ENCODE peak calls at places on chromosome 21, in nine cellular contexts. One of them, this sample, is unnamed.

GRCh38 chr21:45943630-45944540 is 37.7 kb upstream of the COL6A1 start:
- DNase-seq in HCEC 1CT: no peak
- DNase-seq in sciatic nerve: no peak
- DNase-seq in endothelial cell: no peak
- DNase-seq in left colon: no peak
- DNase-seq in dermis blood vessel endothelial cell: no peak
- DNase-seq in T-helper 1 cell: no peak
- DNase-seq in stromal cell of bone marrow: no peak
- DNase-seq in AG09309: no peak
- DNase-seq in this sample: no peak

GRCh38 chr21:25925936-25926335 is 191.2 kb downstream of the GABPA start:
- DNase-seq in HCEC 1CT: no peak
- DNase-seq in sciatic nerve: no peak
- DNase-seq in endothelial cell: peak; percentile 31
- DNase-seq in left colon: no peak
- DNase-seq in dermis blood vessel endothelial cell: peak; percentile 97
- DNase-seq in T-helper 1 cell: no peak
- DNase-seq in stromal cell of bone marrow: no peak
- DNase-seq in AG09309: no peak
- DNase-seq in this sample: no peak

GRCh38 chr21:44490816-44491215 is 35.5 kb downstream of the LRRC3 start:
- DNase-seq in HCEC 1CT: no peak
- DNase-seq in sciatic nerve: no peak
- DNase-seq in endothelial cell: no peak
- DNase-seq in left colon: no peak
- DNase-seq in dermis blood vessel endothelial cell: no peak
- DNase-seq in T-helper 1 cell: no peak
- DNase-seq in stromal cell of bone marrow: no peak
- DNase-seq in AG09309: no peak
- DNase-seq in this sample: no peak

GRCh38 chr21:38129711-38130110 is 127.1 kb upstream of the KCNJ15 start:
- DNase-seq in HCEC 1CT: no peak
- DNase-seq in sciatic nerve: no peak
- DNase-seq in endothelial cell: no peak
- DNase-seq in left colon: no peak
- DNase-seq in dermis blood vessel endothelial cell: no peak
- DNase-seq in T-helper 1 cell: no peak
- DNase-seq in stromal cell of bone marrow: no peak
- DNase-seq in AG09309: no peak
- DNase-seq in this sample: no peak

GRCh38 chr21:39671986-39672385 is 59.2 kb downstream of the B3GALT5 start:
- DNase-seq in HCEC 1CT: no peak
- DNase-seq in sciatic nerve: no peak
- DNase-seq in endothelial cell: no peak
- DNase-seq in left colon: no peak
- DNase-seq in dermis blood vessel endothelial cell: no peak
- DNase-seq in T-helper 1 cell: no peak
- DNase-seq in stromal cell of bone marrow: no peak
- DNase-seq in AG09309: no peak
- DNase-seq in this sample: no peak

GRCh38 chr21:39675595-39675994 is 62.9 kb downstream of the B3GALT5 start:
- DNase-seq in HCEC 1CT: no peak
- DNase-seq in sciatic nerve: no peak
- DNase-seq in endothelial cell: no peak
- DNase-seq in left colon: no peak
- DNase-seq in dermis blood vessel endothelial cell: no peak
- DNase-seq in T-helper 1 cell: no peak
- DNase-seq in stromal cell of bone marrow: no peak
- DNase-seq in AG09309: no peak
- DNase-seq in this sample: no peak

GRCh38 chr21:41899431-41900202 is 20.5 kb upstream of the PRDM15 start:
- DNase-seq in HCEC 1CT: no peak
- DNase-seq in sciatic nerve: no peak
- DNase-seq in endothelial cell: no peak
- DNase-seq in left colon: no peak
- DNase-seq in dermis blood vessel endothelial cell: no peak
- DNase-seq in T-helper 1 cell: no peak
- DNase-seq in stromal cell of bone marrow: no peak
- DNase-seq in AG09309: no peak
- DNase-seq in this sample: no peak

GRCh38 chr21:38804617-38805281 is 980 bp upstream of the ETS2 start:
- DNase-seq in HCEC 1CT: peak; percentile 68
- DNase-seq in sciatic nerve: peak; percentile 84
- DNase-seq in endothelial cell: peak; percentile 76
- DNase-seq in left colon: peak; percentile 79
- DNase-seq in dermis blood vessel endothelial cell: peak; percentile 75
- DNase-seq in T-helper 1 cell: no peak
- DNase-seq in stromal cell of bone marrow: peak; percentile 36
- DNase-seq in AG09309: no peak
- DNase-seq in this sample: peak; percentile 75

GRCh38 chr21:31235671-31236450 is 108.2 kb downstream of the TIAM1 start:
- DNase-seq in HCEC 1CT: no peak
- DNase-seq in sciatic nerve: no peak
- DNase-seq in endothelial cell: no peak
- DNase-seq in left colon: no peak
- DNase-seq in dermis blood vessel endothelial cell: no peak
- DNase-seq in T-helper 1 cell: no peak
- DNase-seq in stromal cell of bone marrow: no peak
- DNase-seq in AG09309: no peak
- DNase-seq in this sample: no peak

GRCh38 chr21:44439211-44439600 is 16.1 kb upstream of the LRRC3 start:
- DNase-seq in HCEC 1CT: no peak
- DNase-seq in sciatic nerve: no peak
- DNase-seq in endothelial cell: no peak
- DNase-seq in left colon: no peak
- DNase-seq in dermis blood vessel endothelial cell: no peak
- DNase-seq in T-helper 1 cell: no peak
- DNase-seq in stromal cell of bone marrow: no peak
- DNase-seq in AG09309: no peak
- DNase-seq in this sample: no peak

GRCh38 chr21:36202721-36203602 is 46.3 kb downstream of the DOP1B start:
- DNase-seq in HCEC 1CT: peak; percentile 52
- DNase-seq in sciatic nerve: no peak
- DNase-seq in endothelial cell: no peak
- DNase-seq in left colon: no peak
- DNase-seq in dermis blood vessel endothelial cell: no peak
- DNase-seq in T-helper 1 cell: no peak
- DNase-seq in stromal cell of bone marrow: no peak
- DNase-seq in AG09309: no peak
- DNase-seq in this sample: no peak

GRCh38 chr21:43816611-43817071 is 27.3 kb downstream of the RRP1 start:
- DNase-seq in HCEC 1CT: no peak
- DNase-seq in sciatic nerve: no peak
- DNase-seq in endothelial cell: no peak
- DNase-seq in left colon: no peak
- DNase-seq in dermis blood vessel endothelial cell: no peak
- DNase-seq in T-helper 1 cell: no peak
- DNase-seq in stromal cell of bone marrow: no peak
- DNase-seq in AG09309: no peak
- DNase-seq in this sample: no peak

GRCh38 chr21:25039461-25040380 is 567.6 kb downstream of the MRPL39 start:
- DNase-seq in HCEC 1CT: no peak
- DNase-seq in sciatic nerve: no peak
- DNase-seq in endothelial cell: no peak
- DNase-seq in left colon: no peak
- DNase-seq in dermis blood vessel endothelial cell: no peak
- DNase-seq in T-helper 1 cell: no peak
- DNase-seq in stromal cell of bone marrow: no peak
- DNase-seq in AG09309: no peak
- DNase-seq in this sample: no peak

GRCh38 chr21:44984792-44985440 is 45.1 kb downstream of the SLX9 start:
- DNase-seq in HCEC 1CT: no peak
- DNase-seq in sciatic nerve: peak; percentile 55
- DNase-seq in endothelial cell: no peak
- DNase-seq in left colon: no peak
- DNase-seq in dermis blood vessel endothelial cell: no peak
- DNase-seq in T-helper 1 cell: no peak
- DNase-seq in stromal cell of bone marrow: no peak
- DNase-seq in AG09309: no peak
- DNase-seq in this sample: no peak

GRCh38 chr21:33212159-33212851 is 17.4 kb upstream of the IFNAR2 start:
- DNase-seq in HCEC 1CT: peak; percentile 51
- DNase-seq in sciatic nerve: no peak
- DNase-seq in endothelial cell: no peak
- DNase-seq in left colon: no peak
- DNase-seq in dermis blood vessel endothelial cell: peak; percentile 28
- DNase-seq in T-helper 1 cell: no peak
- DNase-seq in stromal cell of bone marrow: peak; percentile 54
- DNase-seq in AG09309: no peak
- DNase-seq in this sample: no peak

GRCh38 chr21:45992311-45993209 is 11.0 kb downstream of the COL6A1 start:
- DNase-seq in HCEC 1CT: no peak
- DNase-seq in sciatic nerve: peak; percentile 56
- DNase-seq in endothelial cell: peak; percentile 2
- DNase-seq in left colon: peak; percentile 25
- DNase-seq in dermis blood vessel endothelial cell: no peak
- DNase-seq in T-helper 1 cell: no peak
- DNase-seq in stromal cell of bone marrow: no peak
- DNase-seq in AG09309: no peak
- DNase-seq in this sample: no peak

GRCh38 chr21:41653944-41654625 is 112.8 kb downstream of the RIPK4 start:
- DNase-seq in HCEC 1CT: peak; percentile 24
- DNase-seq in sciatic nerve: no peak
- DNase-seq in endothelial cell: no peak
- DNase-seq in left colon: no peak
- DNase-seq in dermis blood vessel endothelial cell: peak; percentile 58
- DNase-seq in T-helper 1 cell: no peak
- DNase-seq in stromal cell of bone marrow: no peak
- DNase-seq in AG09309: peak; percentile 55
- DNase-seq in this sample: no peak

GRCh38 chr21:44425307-44425894 is 29.9 kb upstream of the LRRC3 start:
- DNase-seq in HCEC 1CT: no peak
- DNase-seq in sciatic nerve: peak; percentile 49
- DNase-seq in endothelial cell: no peak
- DNase-seq in left colon: peak; percentile 22
- DNase-seq in dermis blood vessel endothelial cell: peak; percentile 17
- DNase-seq in T-helper 1 cell: no peak
- DNase-seq in stromal cell of bone marrow: no peak
- DNase-seq in AG09309: no peak
- DNase-seq in this sample: no peak

GRCh38 chr21:15022608-15023261 is 42.1 kb downstream of the NRIP1 start:
- DNase-seq in HCEC 1CT: peak; percentile 55
- DNase-seq in sciatic nerve: no peak
- DNase-seq in endothelial cell: no peak
- DNase-seq in left colon: no peak
- DNase-seq in dermis blood vessel endothelial cell: no peak
- DNase-seq in T-helper 1 cell: no peak
- DNase-seq in stromal cell of bone marrow: no peak
- DNase-seq in AG09309: no peak
- DNase-seq in this sample: no peak

GRCh38 chr21:42403611-42404231 is at the start of gene UBASH3A:
- DNase-seq in HCEC 1CT: no peak
- DNase-seq in sciatic nerve: no peak
- DNase-seq in endothelial cell: no peak
- DNase-seq in left colon: no peak
- DNase-seq in dermis blood vessel endothelial cell: no peak
- DNase-seq in T-helper 1 cell: no peak
- DNase-seq in stromal cell of bone marrow: no peak
- DNase-seq in AG09309: no peak
- DNase-seq in this sample: no peak

GRCh38 chr21:25569084-25569483 is 38.2 kb downstream of the MRPL39 start:
- DNase-seq in HCEC 1CT: peak; percentile 46
- DNase-seq in sciatic nerve: no peak
- DNase-seq in endothelial cell: no peak
- DNase-seq in left colon: no peak
- DNase-seq in dermis blood vessel endothelial cell: peak; percentile 12
- DNase-seq in T-helper 1 cell: no peak
- DNase-seq in stromal cell of bone marrow: no peak
- DNase-seq in AG09309: no peak
- DNase-seq in this sample: no peak

GRCh38 chr21:38679531-38679930 is 126.2 kb upstream of the ETS2 start:
- DNase-seq in HCEC 1CT: peak; percentile 80
- DNase-seq in sciatic nerve: no peak
- DNase-seq in endothelial cell: no peak
- DNase-seq in left colon: no peak
- DNase-seq in dermis blood vessel endothelial cell: peak; percentile 75
- DNase-seq in T-helper 1 cell: no peak
- DNase-seq in stromal cell of bone marrow: peak; percentile 57
- DNase-seq in AG09309: peak; percentile 47
- DNase-seq in this sample: no peak

GRCh38 chr21:37455504-37455911 is 88.9 kb downstream of the DYRK1A start:
- DNase-seq in HCEC 1CT: no peak
- DNase-seq in sciatic nerve: no peak
- DNase-seq in endothelial cell: no peak
- DNase-seq in left colon: no peak
- DNase-seq in dermis blood vessel endothelial cell: peak; percentile 18
- DNase-seq in T-helper 1 cell: no peak
- DNase-seq in stromal cell of bone marrow: no peak
- DNase-seq in AG09309: no peak
- DNase-seq in this sample: no peak

GRCh38 chr21:39156024-39156423 is 27.2 kb downstream of the PSMG1 start:
- DNase-seq in HCEC 1CT: no peak
- DNase-seq in sciatic nerve: no peak
- DNase-seq in endothelial cell: no peak
- DNase-seq in left colon: no peak
- DNase-seq in dermis blood vessel endothelial cell: no peak
- DNase-seq in T-helper 1 cell: no peak
- DNase-seq in stromal cell of bone marrow: no peak
- DNase-seq in AG09309: no peak
- DNase-seq in this sample: no peak

GRCh38 chr21:18350216-18350615 is 53.4 kb downstream of the TMPRSS15 start:
- DNase-seq in HCEC 1CT: no peak
- DNase-seq in sciatic nerve: no peak
- DNase-seq in endothelial cell: no peak
- DNase-seq in left colon: no peak
- DNase-seq in dermis blood vessel endothelial cell: no peak
- DNase-seq in T-helper 1 cell: no peak
- DNase-seq in stromal cell of bone marrow: peak; percentile 50
- DNase-seq in AG09309: no peak
- DNase-seq in this sample: no peak

GRCh38 chr21:41398831-41399230 is 27.2 kb upstream of the MX1 start:
- DNase-seq in HCEC 1CT: no peak
- DNase-seq in sciatic nerve: no peak
- DNase-seq in endothelial cell: no peak
- DNase-seq in left colon: no peak
- DNase-seq in dermis blood vessel endothelial cell: no peak
- DNase-seq in T-helper 1 cell: no peak
- DNase-seq in stromal cell of bone marrow: no peak
- DNase-seq in AG09309: no peak
- DNase-seq in this sample: no peak

GRCh38 chr21:33237446-33237845 is 7.7 kb downstream of the IFNAR2 start:
- DNase-seq in HCEC 1CT: no peak
- DNase-seq in sciatic nerve: no peak
- DNase-seq in endothelial cell: no peak
- DNase-seq in left colon: no peak
- DNase-seq in dermis blood vessel endothelial cell: no peak
- DNase-seq in T-helper 1 cell: no peak
- DNase-seq in stromal cell of bone marrow: no peak
- DNase-seq in AG09309: no peak
- DNase-seq in this sample: no peak

GRCh38 chr21:45598109-45598508 is 45.4 kb upstream of the PCBP3 start:
- DNase-seq in HCEC 1CT: no peak
- DNase-seq in sciatic nerve: peak; percentile 46
- DNase-seq in endothelial cell: no peak
- DNase-seq in left colon: no peak
- DNase-seq in dermis blood vessel endothelial cell: no peak
- DNase-seq in T-helper 1 cell: no peak
- DNase-seq in stromal cell of bone marrow: no peak
- DNase-seq in AG09309: no peak
- DNase-seq in this sample: no peak

GRCh38 chr21:34052171-34052570 is 21.2 kb upstream of the MRPS6 start:
- DNase-seq in HCEC 1CT: no peak
- DNase-seq in sciatic nerve: no peak
- DNase-seq in endothelial cell: no peak
- DNase-seq in left colon: no peak
- DNase-seq in dermis blood vessel endothelial cell: no peak
- DNase-seq in T-helper 1 cell: no peak
- DNase-seq in stromal cell of bone marrow: no peak
- DNase-seq in AG09309: no peak
- DNase-seq in this sample: no peak

GRCh38 chr21:41583274-41583790 is 75.4 kb upstream of the TMPRSS2 start:
- DNase-seq in HCEC 1CT: no peak
- DNase-seq in sciatic nerve: no peak
- DNase-seq in endothelial cell: no peak
- DNase-seq in left colon: no peak
- DNase-seq in dermis blood vessel endothelial cell: no peak
- DNase-seq in T-helper 1 cell: no peak
- DNase-seq in stromal cell of bone marrow: no peak
- DNase-seq in AG09309: no peak
- DNase-seq in this sample: peak; percentile 82

GRCh38 chr21:46243325-46243724 is 14.8 kb upstream of the LSS start:
- DNase-seq in HCEC 1CT: no peak
- DNase-seq in sciatic nerve: no peak
- DNase-seq in endothelial cell: no peak
- DNase-seq in left colon: no peak
- DNase-seq in dermis blood vessel endothelial cell: no peak
- DNase-seq in T-helper 1 cell: no peak
- DNase-seq in stromal cell of bone marrow: no peak
- DNase-seq in AG09309: no peak
- DNase-seq in this sample: no peak

This sample was measured in lung.